ENCODE peak calls at places on chromosomes 5 and 9, in seven cellular contexts. L, F, Q, B, K, N and G are unnamed samples.
A peak's percentile ranks its signal among the peaks of the same experiment; 100 is the strongest.

GRCh38 chr9:17795708-17796107 is 216.8 kb downstream of the SH3GL2 start:
- DNase-seq in N (no peak), L (no peak), F (no peak), K (no peak), B (no peak), Q (no peak), G (no peak)

GRCh38 chr5:115842089-115842881 is 550 bp downstream of the AP3S1 start:
- DNase-seq in F (no peak), K (peak; percentile 73), B (no peak), N (peak; percentile 54), L (no peak), Q (peak; percentile 80), G (no peak)

GRCh38 chr9:88243736-88244135 is 105.5 kb upstream of the SPATA31C2 start:
- DNase-seq in Q (peak; percentile 27), L (no peak), K (no peak), B (no peak), N (no peak), F (no peak), G (no peak)

GRCh38 chr9:6641561-6641960 is 4.0 kb downstream of the GLDC start:
- DNase-seq in B (no peak), Q (no peak), K (no peak), N (no peak), L (no peak), F (no peak), G (no peak)

GRCh38 chr9:129726322-129727160 is 26.3 kb downstream of the PTGES start:
- DNase-seq in K (peak; percentile 21), Q (peak; percentile 51), F (peak; percentile 12), B (peak; percentile 49), L (peak; percentile 41), N (peak; percentile 51), G (peak; percentile 42)

GRCh38 chr9:9222730-9223129 is 1390.1 kb downstream of the PTPRD start:
- DNase-seq in L (no peak), K (no peak), Q (no peak), B (no peak), F (no peak), N (no peak), G (no peak)

GRCh38 chr9:1198085-1198484 is 147.9 kb downstream of the DMRT2 start:
- DNase-seq in B (no peak), Q (no peak), L (no peak), F (no peak), K (no peak), N (no peak), G (no peak)

GRCh38 chr9:129405089-129405830 is 215.6 kb downstream of the C9orf50 start:
- DNase-seq in Q (no peak), B (no peak), L (no peak), N (no peak), K (no peak), F (no peak), G (no peak)

GRCh38 chr9:106621299-106621920 is 241.6 kb upstream of the ZNF462 start:
- DNase-seq in B (no peak), N (no peak), L (no peak), Q (no peak), F (no peak), K (no peak), G (no peak)

GRCh38 chr5:41636605-41637004 is 126.2 kb upstream of the PLCXD3 start:
- DNase-seq in Q (no peak), K (no peak), N (peak; percentile 43), F (no peak), B (no peak), L (peak; percentile 24), G (no peak)

GRCh38 chr9:79896390-79896789 is 324.6 kb downstream of the TLE4 start:
- DNase-seq in K (no peak), L (no peak), F (no peak), B (no peak), N (no peak), Q (no peak), G (no peak)

GRCh38 chr5:151227918-151228447 is 4.1 kb upstream of the CCDC69 start:
- DNase-seq in N (no peak), K (no peak), B (no peak), F (no peak), Q (no peak), L (no peak), G (no peak)

GRCh38 chr9:6109986-6110385 is 94.6 kb upstream of the RANBP6 start:
- DNase-seq in L (no peak), Q (no peak), F (no peak), N (no peak), B (no peak), K (no peak), G (no peak)

GRCh38 chr5:163727028-163727427 is 221.6 kb downstream of the MAT2B start:
- DNase-seq in Q (no peak), N (peak; percentile 30), B (no peak), F (no peak), L (no peak), K (no peak), G (no peak)

GRCh38 chr9:88773627-88774244 is 217.5 kb upstream of the S1PR3 start:
- DNase-seq in Q (no peak), B (no peak), F (no peak), L (no peak), N (no peak), K (no peak), G (no peak)

GRCh38 chr9:125990186-125990792 is 243.1 kb downstream of the PBX3 start:
- DNase-seq in B (no peak), F (no peak), N (no peak), Q (no peak), K (no peak), L (no peak), G (no peak)

GRCh38 chr5:77101298-77101697 is 14.2 kb upstream of the ZBED3 start:
- DNase-seq in F (no peak), L (no peak), Q (no peak), N (no peak), B (no peak), K (no peak), G (no peak)

GRCh38 chr5:76742586-76742985 is 26.7 kb downstream of the F2R start:
- DNase-seq in N (no peak), B (no peak), F (no peak), L (no peak), K (no peak), Q (no peak), G (no peak)

GRCh38 chr5:137072376-137073174 is 426.6 kb downstream of the SPOCK1 start:
- DNase-seq in L (no peak), F (no peak), Q (no peak), K (no peak), B (no peak), N (no peak), G (no peak)

GRCh38 chr9:107685901-107686300 is 196.3 kb upstream of the KLF4 start:
- DNase-seq in Q (no peak), B (no peak), K (no peak), F (no peak), N (no peak), L (no peak), G (no peak)

GRCh38 chr5:146447734-146448380 is 724 bp downstream of the TCERG1 start:
- DNase-seq in N (peak; percentile 70), L (no peak), B (no peak), F (no peak), K (no peak), Q (peak; percentile 63), G (no peak)

GRCh38 chr9:114427644-114428043 is 39.9 kb upstream of the AKNA start:
- DNase-seq in K (no peak), Q (no peak), L (no peak), F (no peak), N (no peak), B (no peak), G (no peak)

GRCh38 chr5:78907255-78907886 is 77.7 kb downstream of the ARSB start:
- DNase-seq in L (no peak), N (peak; percentile 16), B (no peak), K (no peak), Q (no peak), F (no peak), G (no peak)

GRCh38 chr5:128356011-128356410 is 182.0 kb downstream of the FBN2 start:
- DNase-seq in B (no peak), Q (no peak), K (no peak), F (no peak), L (no peak), N (no peak), G (no peak)

GRCh38 chr5:154773314-154773713 is 18.1 kb downstream of the LARP1 start:
- DNase-seq in L (no peak), N (no peak), F (no peak), K (no peak), Q (no peak), B (no peak), G (no peak)